ENCODE peak calls at places on chromosomes 2 and 18, in six cellular contexts. U is small intestine, M is neural progenitor cell, Q is MM.1S, B is endodermal cell, R is right cardiac atrium. H is an unnamed sample. For H3K4me1 and H3K9me3, the result is how much of the 10 kb centered on the place peaks cover.

GRCh38 chr18:13232060-13232917 is 13.7 kb downstream of the LDLRAD4 start:
- DNase-seq in U (no peak), M (no peak), B (no peak), R (peak), Q (no peak), H (no peak)

GRCh38 chr2:241441492-241441891 is 66.9 kb downstream of the STK25 start:
- DNase-seq in U (no peak), B (no peak), M (no peak), R (no peak), Q (no peak), H (no peak)

GRCh38 chr2:120825370-120826259 is 89.9 kb downstream of the GLI2 start:
- DNase-seq in Q (no peak), M (no peak), B (peak), R (peak), U (no peak), H (peak)

GRCh38 chr2:146818122-146818521 is 1026.7 kb upstream of the ACVR2A start:
- DNase-seq in U (no peak), R (no peak), B (no peak), M (no peak), Q (no peak), H (no peak)

GRCh38 chr2:71534786-71535185 is 81.4 kb downstream of the DYSF start:
- DNase-seq in Q (no peak), U (no peak), R (no peak), M (no peak), B (peak), H (no peak)

GRCh38 chr2:240966906-240967680 is 31.3 kb upstream of the SNED1 start:
- DNase-seq in M (no peak), U (peak), Q (no peak), B (no peak), R (peak), H (no peak)

GRCh38 chr2:21746499-21746898 is 622.7 kb downstream of the TDRD15 start:
- DNase-seq in U (no peak), B (no peak), R (no peak), Q (no peak), M (no peak), H (no peak)

GRCh38 chr2:27561060-27561459 is 21.8 kb upstream of the ZNF512 start:
- DNase-seq in R (no peak), M (no peak), B (no peak), U (no peak), Q (no peak), H (no peak)

GRCh38 chr18:73785276-73785675 is 362.4 kb downstream of the FBXO15 start:
- DNase-seq in M (no peak), B (no peak), R (no peak), U (no peak), Q (no peak), H (no peak)

GRCh38 chr18:48742304-48742703 is 203.5 kb downstream of the CTIF start:
- DNase-seq in B (no peak), U (no peak), R (no peak), M (no peak), Q (no peak), H (no peak)

GRCh38 chr18:48740068-48740440 is 201.2 kb downstream of the CTIF start:
- DNase-seq in R (peak), B (no peak), U (no peak), M (no peak), Q (no peak), H (no peak)

GRCh38 chr18:48741866-48742265 is 203.0 kb downstream of the CTIF start:
- DNase-seq in B (no peak), U (no peak), Q (no peak), M (no peak), R (no peak), H (no peak)

GRCh38 chr18:48739266-48740067 is 200.6 kb downstream of the CTIF start:
- DNase-seq in U (no peak), R (no peak), Q (no peak), M (no peak), B (no peak), H (no peak)

DNA sequence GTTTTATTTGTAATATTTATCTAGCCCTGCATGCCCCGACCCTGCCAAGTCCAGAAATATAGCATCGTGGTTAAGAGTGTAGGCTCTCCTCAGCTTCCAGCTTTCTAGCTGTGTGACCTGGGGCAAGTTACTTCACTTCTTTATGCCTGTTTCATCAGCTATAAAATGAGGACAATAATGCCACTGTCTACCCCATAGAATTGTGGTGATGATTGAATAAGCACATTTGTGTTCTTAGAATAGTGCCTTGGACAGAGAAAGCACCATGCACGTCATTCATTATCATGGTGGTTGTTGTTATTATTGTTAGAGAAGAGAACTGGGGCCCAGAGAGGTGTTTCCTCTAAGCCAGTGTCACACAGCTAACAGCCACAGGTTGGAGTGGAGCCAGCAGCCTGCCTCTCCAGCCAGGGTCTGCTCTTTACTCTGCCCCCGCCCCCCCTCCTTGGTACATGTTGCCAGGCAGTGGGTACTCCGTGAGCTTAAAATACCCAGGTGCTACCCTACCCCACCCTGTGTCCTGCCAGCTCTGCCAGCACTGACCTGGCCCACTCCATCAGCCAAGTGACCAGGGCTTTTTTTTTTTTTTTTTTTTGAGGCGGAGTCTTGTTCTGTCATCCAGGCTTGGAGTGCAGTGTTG is 202.1 kb downstream of the CTIF start:
- DNase-seq in Q (no peak), U (no peak), B (no peak), M (no peak), R (no peak), H (no peak)
- H3K4me1 ChIP-seq in Q (under half), U (under half), B (under half), M (under half), R (under half), H (under half)

DNA sequence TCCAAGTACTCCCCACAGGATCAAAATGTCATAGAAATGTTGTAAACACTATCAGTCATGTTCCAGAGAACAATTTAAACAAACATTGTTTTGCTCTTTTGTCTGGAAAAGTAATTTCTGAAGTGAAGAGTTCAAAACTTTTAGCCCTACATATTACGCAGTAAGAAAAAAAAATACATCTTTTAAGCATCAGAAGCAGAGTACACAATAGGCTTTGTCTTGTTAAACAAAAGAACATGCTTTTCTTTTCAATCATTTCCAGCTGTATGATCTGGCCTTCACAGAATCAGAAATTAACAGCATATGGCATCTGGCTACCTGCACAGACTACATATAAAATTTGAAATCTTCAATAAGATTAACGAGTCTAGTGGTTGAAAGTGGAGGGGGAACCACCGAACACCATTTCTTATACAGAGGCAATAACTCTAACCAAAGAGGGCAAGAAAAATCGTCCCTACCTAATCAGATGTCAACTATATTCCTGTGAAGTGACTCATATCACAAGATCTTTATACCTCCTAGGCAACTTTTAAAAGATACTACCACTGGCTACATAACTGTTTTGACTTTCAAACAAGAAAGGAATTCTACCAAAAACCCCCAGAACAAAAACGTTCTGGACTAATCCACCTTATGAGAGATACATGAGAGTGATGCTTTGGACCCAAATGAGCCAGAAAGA is 149.3 kb downstream of the EXOC6B start:
- DNase-seq in B (no peak), Q (no peak), M (no peak), R (no peak), U (no peak), H (no peak)
- H3K9me3 ChIP-seq in B (under half), Q (under half), M (under half), R (under half), U (under half), H (under half)

GRCh38 chr18:2959341-2959740 is 53.6 kb downstream of the LPIN2 start:
- DNase-seq in U (no peak), R (no peak), Q (no peak), M (no peak), B (no peak), H (no peak)
- H3K27ac ChIP-seq in U (peak), R (no peak), Q (no peak), M (no peak), B (no peak), H (peak)

GRCh38 chr18:63213331-63213900 is 106.2 kb downstream of the BCL2 start:
- DNase-seq in B (no peak), R (no peak), M (no peak), Q (no peak), U (peak), H (no peak)
- H3K4me1 ChIP-seq in B (under half), R (under half), M (under half), Q (under half), U (under half), H (under half)

GRCh38 chr2:88690591-88691338 is 708 bp upstream of the RPIA start:
- DNase-seq in B (no peak), U (peak), R (peak), M (no peak), Q (peak), H (peak)

GRCh38 chr2:88683160-88684021 is 8.1 kb upstream of the RPIA start:
- DNase-seq in B (no peak), M (peak), R (no peak), U (no peak), Q (no peak), H (no peak)

GRCh38 chr2:88684519-88684918 is 7.0 kb upstream of the RPIA start:
- DNase-seq in Q (no peak), B (no peak), M (no peak), R (no peak), U (no peak), H (no peak)

GRCh38 chr2:88687384-88687783 is 4.1 kb upstream of the RPIA start:
- DNase-seq in B (no peak), U (no peak), Q (no peak), M (no peak), R (no peak), H (no peak)

GRCh38 chr2:88686320-88686719 is 5.2 kb upstream of the RPIA start:
- DNase-seq in Q (no peak), U (peak), R (no peak), B (no peak), M (no peak), H (no peak)
- H3K9me3 ChIP-seq in Q (under half), U (under half), R (under half), B (half or more), M (under half), H (under half)

DNA sequence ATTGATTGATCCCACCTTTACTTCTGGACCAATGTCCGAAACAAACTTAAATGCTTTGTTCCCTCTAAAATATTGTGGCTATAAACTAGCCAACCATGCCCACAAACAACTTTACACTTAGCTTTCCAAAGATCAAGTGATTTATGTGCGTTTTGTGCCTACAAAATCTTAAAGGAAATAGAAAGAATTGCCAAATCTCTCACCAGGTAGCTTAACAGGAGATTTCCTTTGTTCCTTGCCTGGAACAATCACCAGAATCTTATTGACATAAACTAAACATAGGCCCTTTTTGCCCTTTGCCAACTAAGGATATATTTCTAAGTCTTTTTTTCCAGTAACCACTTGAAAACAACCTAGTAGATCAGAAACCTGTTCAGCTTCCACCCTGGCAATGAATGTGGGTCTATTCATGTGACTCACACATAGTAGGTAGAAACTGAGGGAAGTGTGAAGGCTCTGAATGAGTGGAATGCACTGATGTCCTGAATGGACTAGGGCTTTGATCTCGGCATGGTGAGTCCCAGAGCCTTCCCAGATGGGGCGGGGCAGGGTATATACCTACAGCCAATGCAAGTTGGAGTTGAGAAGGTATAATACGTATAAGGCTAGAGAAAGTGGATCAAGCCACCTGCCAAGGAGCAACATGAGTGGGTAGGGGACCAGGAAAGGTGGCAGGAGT is 94.6 kb upstream of the PPP1CB start:
- DNase-seq in U (peak), Q (no peak), B (peak), M (no peak), R (no peak), H (no peak)
- H3K27ac ChIP-seq in U (peak), Q (no peak), B (no peak), M (no peak), R (no peak), H (peak)

GRCh38 chr2:167480232-167480985 is 592.1 kb downstream of the XIRP2 start:
- DNase-seq in R (no peak), U (no peak), B (peak), M (no peak), Q (peak), H (no peak)
- H3K4me1 ChIP-seq in R (under half), U (under half), B (under half), M (under half), Q (under half), H (under half)

GRCh38 chr18:7367336-7367735 is 136.4 kb downstream of the LRRC30 start:
- DNase-seq in R (no peak), U (no peak), Q (no peak), B (peak), M (no peak), H (no peak)
- H3K9me3 ChIP-seq in R (under half), U (under half), Q (under half), B (under half), M (under half), H (under half)

DNA sequence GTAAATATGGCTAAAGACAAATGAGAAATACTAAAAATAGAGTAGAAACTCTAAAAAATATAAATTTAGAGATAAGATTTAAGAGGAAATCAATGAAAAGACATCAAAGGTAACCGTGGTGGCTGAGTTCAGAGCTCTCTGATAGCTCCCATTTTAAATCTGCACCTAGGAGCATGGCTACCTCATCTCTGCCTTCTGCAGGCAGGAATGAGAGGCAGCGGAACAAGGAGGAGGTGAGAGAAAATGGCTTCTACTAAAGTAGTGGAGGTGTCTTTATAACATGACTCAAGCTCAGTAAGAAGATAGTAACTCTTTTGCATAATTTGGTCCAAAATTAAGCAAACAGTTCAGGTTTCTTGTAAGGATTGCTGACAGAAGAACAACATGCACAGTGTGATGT is 758.7 kb upstream of the FSHR start:
- DNase-seq in R (no peak), B (no peak), Q (no peak), M (no peak), U (no peak), H (no peak)
- H3K27ac ChIP-seq in R (no peak), B (no peak), Q (no peak), M (no peak), U (no peak), H (no peak)

GRCh38 chr18:79111483-79111882 is 42.3 kb downstream of the ATP9B start:
- DNase-seq in M (no peak), Q (no peak), R (no peak), B (no peak), U (no peak), H (no peak)

GRCh38 chr18:79121746-79122474 is 52.7 kb downstream of the ATP9B start:
- DNase-seq in Q (peak), U (no peak), B (no peak), M (no peak), R (no peak), H (no peak)

GRCh38 chr18:79118797-79119196 is 49.6 kb downstream of the ATP9B start:
- DNase-seq in M (no peak), Q (no peak), U (no peak), B (no peak), R (no peak), H (no peak)

GRCh38 chr18:79117791-79118190 is 48.6 kb downstream of the ATP9B start:
- DNase-seq in M (no peak), B (no peak), R (no peak), U (no peak), Q (no peak), H (no peak)

GRCh38 chr18:79117380-79117779 is 48.2 kb downstream of the ATP9B start:
- DNase-seq in B (no peak), U (no peak), M (no peak), R (no peak), Q (no peak), H (no peak)
- H3K4me1 ChIP-seq in B (under half), U (under half), M (under half), R (under half), Q (under half), H (under half)

H was measured in hepatocyte.